ENCODE peak calls at places on chromosome 15, in ten cellular contexts. One of them, this sample, is unnamed. For H3K4me1, the result is how much of the 10 kb centered on the place peaks cover.

GRCh38 chr15:99123706-99124451 is 19.0 kb downstream of the SYNM start:
- DNase-seq in A673: peak
- DNase-seq in right atrium auricular region: peak
- DNase-seq in neural progenitor cell: peak
- DNase-seq in lung: peak
- DNase-seq in GM23338: peak
- DNase-seq in lower lobe of right lung: peak
- DNase-seq in PC-3: peak
- DNase-seq in K562: no peak
- DNase-seq in Panc1: no peak
- DNase-seq in this sample: peak

GRCh38 chr15:63640146-63640545 is 43.0 kb downstream of the FBXL22 start:
- DNase-seq in lower lobe of right lung: no peak
- DNase-seq in right atrium auricular region: no peak
- DNase-seq in lung: no peak
- DNase-seq in A673: no peak
- DNase-seq in Panc1: no peak
- DNase-seq in PC-3: no peak
- DNase-seq in K562: no peak
- DNase-seq in GM23338: no peak
- DNase-seq in neural progenitor cell: no peak
- DNase-seq in this sample: no peak

GRCh38 chr15:60408438-60409105 is 10.8 kb upstream of the ANXA2 start:
- DNase-seq in GM23338: no peak
- DNase-seq in Panc1: no peak
- DNase-seq in lower lobe of right lung: no peak
- DNase-seq in right atrium auricular region: no peak
- DNase-seq in PC-3: peak
- DNase-seq in neural progenitor cell: no peak
- DNase-seq in lung: no peak
- DNase-seq in A673: peak
- DNase-seq in K562: no peak
- DNase-seq in this sample: peak

GRCh38 chr15:66882251-66883020 is 180.4 kb downstream of the SMAD6 start:
- DNase-seq in GM23338: no peak
- DNase-seq in PC-3: peak
- DNase-seq in Panc1: no peak
- DNase-seq in right atrium auricular region: peak
- DNase-seq in neural progenitor cell: no peak
- DNase-seq in lower lobe of right lung: no peak
- DNase-seq in K562: no peak
- DNase-seq in lung: peak
- DNase-seq in A673: no peak
- DNase-seq in this sample: no peak

GRCh38 chr15:75232826-75233503 is 25.2 kb upstream of the GOLGA6C start:
- DNase-seq in lung: no peak
- DNase-seq in K562: no peak
- DNase-seq in GM23338: no peak
- DNase-seq in A673: no peak
- DNase-seq in neural progenitor cell: no peak
- DNase-seq in lower lobe of right lung: no peak
- DNase-seq in right atrium auricular region: no peak
- DNase-seq in Panc1: no peak
- DNase-seq in PC-3: no peak
- DNase-seq in this sample: no peak

GRCh38 chr15:94327356-94327936 is 96.1 kb downstream of the MCTP2 start:
- DNase-seq in K562: peak
- DNase-seq in neural progenitor cell: peak
- DNase-seq in lower lobe of right lung: no peak
- DNase-seq in lung: no peak
- DNase-seq in GM23338: peak
- DNase-seq in right atrium auricular region: no peak
- DNase-seq in Panc1: peak
- DNase-seq in A673: peak
- DNase-seq in PC-3: peak
- DNase-seq in this sample: peak

GRCh38 chr15:87263844-87264243 is 992.7 kb downstream of the NTRK3 start:
- DNase-seq in lung: no peak
- DNase-seq in lower lobe of right lung: no peak
- DNase-seq in Panc1: no peak
- DNase-seq in PC-3: no peak
- DNase-seq in right atrium auricular region: no peak
- DNase-seq in neural progenitor cell: no peak
- DNase-seq in A673: no peak
- DNase-seq in GM23338: no peak
- DNase-seq in K562: no peak
- DNase-seq in this sample: no peak

GRCh38 chr15:96551196-96551595 is 220.7 kb downstream of the NR2F2 start:
- DNase-seq in neural progenitor cell: no peak
- DNase-seq in Panc1: no peak
- DNase-seq in lower lobe of right lung: no peak
- DNase-seq in lung: no peak
- DNase-seq in PC-3: no peak
- DNase-seq in K562: no peak
- DNase-seq in right atrium auricular region: no peak
- DNase-seq in A673: no peak
- DNase-seq in GM23338: no peak
- DNase-seq in this sample: no peak

GRCh38 chr15:65008989-65009388 is 19.3 kb upstream of the SPG21 start:
- DNase-seq in Panc1: no peak
- DNase-seq in PC-3: no peak
- DNase-seq in K562: no peak
- DNase-seq in lung: no peak
- DNase-seq in A673: no peak
- DNase-seq in lower lobe of right lung: no peak
- DNase-seq in right atrium auricular region: no peak
- DNase-seq in GM23338: peak
- DNase-seq in neural progenitor cell: no peak
- DNase-seq in this sample: no peak

GRCh38 chr15:76108021-76108723 is 48.4 kb downstream of the TMEM266 start:
- DNase-seq in A673: no peak
- DNase-seq in lower lobe of right lung: no peak
- DNase-seq in PC-3: no peak
- DNase-seq in K562: no peak
- DNase-seq in Panc1: no peak
- DNase-seq in neural progenitor cell: peak
- DNase-seq in lung: no peak
- DNase-seq in GM23338: peak
- DNase-seq in right atrium auricular region: no peak
- DNase-seq in this sample: no peak

GRCh38 chr15:66504563-66505429 is at the start of the genes RPL4 and ZWILCH:
- DNase-seq in A673: peak
- DNase-seq in K562: peak
- DNase-seq in Panc1: peak
- DNase-seq in GM23338: peak
- DNase-seq in lung: peak
- DNase-seq in right atrium auricular region: peak
- DNase-seq in neural progenitor cell: peak
- DNase-seq in lower lobe of right lung: peak
- DNase-seq in PC-3: peak
- DNase-seq in this sample: peak

GRCh38 chr15:38042707-38043445 is 108.4 kb downstream of the TMCO5A start:
- DNase-seq in right atrium auricular region: no peak
- DNase-seq in A673: no peak
- DNase-seq in neural progenitor cell: no peak
- DNase-seq in GM23338: no peak
- DNase-seq in K562: no peak
- DNase-seq in PC-3: no peak
- DNase-seq in lung: no peak
- DNase-seq in Panc1: no peak
- DNase-seq in lower lobe of right lung: no peak
- DNase-seq in this sample: peak

GRCh38 chr15:88841201-88841600 is 38.0 kb downstream of the ACAN start:
- DNase-seq in K562: no peak
- DNase-seq in Panc1: no peak
- DNase-seq in neural progenitor cell: no peak
- DNase-seq in PC-3: no peak
- DNase-seq in right atrium auricular region: no peak
- DNase-seq in lung: no peak
- DNase-seq in lower lobe of right lung: no peak
- DNase-seq in GM23338: no peak
- DNase-seq in A673: no peak
- DNase-seq in this sample: no peak

GRCh38 chr15:81894069-81894468 is 151.7 kb downstream of the MEX3B start:
- DNase-seq in A673: no peak
- DNase-seq in K562: no peak
- DNase-seq in PC-3: no peak
- DNase-seq in GM23338: no peak
- DNase-seq in Panc1: no peak
- DNase-seq in lung: no peak
- DNase-seq in right atrium auricular region: no peak
- DNase-seq in lower lobe of right lung: no peak
- DNase-seq in neural progenitor cell: no peak
- DNase-seq in this sample: no peak

GRCh38 chr15:71153823-71154524 is 38.7 kb downstream of the THSD4 start:
- DNase-seq in K562: no peak
- DNase-seq in lung: no peak
- DNase-seq in right atrium auricular region: no peak
- DNase-seq in Panc1: no peak
- DNase-seq in neural progenitor cell: peak
- DNase-seq in PC-3: peak
- DNase-seq in GM23338: no peak
- DNase-seq in lower lobe of right lung: no peak
- DNase-seq in A673: peak
- DNase-seq in this sample: peak

GRCh38 chr15:62866366-62866765 is 176.2 kb upstream of the TPM1 start:
- DNase-seq in neural progenitor cell: no peak
- DNase-seq in Panc1: no peak
- DNase-seq in GM23338: no peak
- DNase-seq in lower lobe of right lung: no peak
- DNase-seq in K562: no peak
- DNase-seq in lung: no peak
- DNase-seq in right atrium auricular region: no peak
- DNase-seq in PC-3: no peak
- DNase-seq in A673: no peak
- DNase-seq in this sample: no peak

GRCh38 chr15:40334941-40335795 is 5.6 kb downstream of the CCDC9B start:
- DNase-seq in K562: no peak
- DNase-seq in A673: no peak
- DNase-seq in lower lobe of right lung: peak
- DNase-seq in neural progenitor cell: no peak
- DNase-seq in Panc1: no peak
- DNase-seq in right atrium auricular region: no peak
- DNase-seq in PC-3: no peak
- DNase-seq in GM23338: no peak
- DNase-seq in lung: peak
- DNase-seq in this sample: no peak
- H3K27ac ChIP-seq in K562: no peak
- H3K27ac ChIP-seq in A673: peak
- H3K27ac ChIP-seq in lower lobe of right lung: peak
- H3K27ac ChIP-seq in neural progenitor cell: no peak
- H3K27ac ChIP-seq in Panc1: no peak
- H3K27ac ChIP-seq in right atrium auricular region: peak
- H3K27ac ChIP-seq in PC-3: no peak
- H3K27ac ChIP-seq in GM23338: no peak
- H3K27ac ChIP-seq in lung: peak
- H3K27ac ChIP-seq in this sample: no peak

GRCh38 chr15:90036343-90036742 is 35.2 kb downstream of the ZNF710 start:
- DNase-seq in lower lobe of right lung: no peak
- DNase-seq in GM23338: no peak
- DNase-seq in PC-3: no peak
- DNase-seq in K562: no peak
- DNase-seq in Panc1: no peak
- DNase-seq in neural progenitor cell: peak
- DNase-seq in right atrium auricular region: no peak
- DNase-seq in A673: no peak
- DNase-seq in lung: no peak
- DNase-seq in this sample: no peak
- H3K4me1 ChIP-seq in lower lobe of right lung: half or more
- H3K4me1 ChIP-seq in GM23338: under half
- H3K4me1 ChIP-seq in PC-3: under half
- H3K4me1 ChIP-seq in K562: under half
- H3K4me1 ChIP-seq in Panc1: under half
- H3K4me1 ChIP-seq in neural progenitor cell: half or more
- H3K4me1 ChIP-seq in right atrium auricular region: under half
- H3K4me1 ChIP-seq in A673: under half
- H3K4me1 ChIP-seq in lung: under half
- H3K4me1 ChIP-seq in this sample: under half

DNA sequence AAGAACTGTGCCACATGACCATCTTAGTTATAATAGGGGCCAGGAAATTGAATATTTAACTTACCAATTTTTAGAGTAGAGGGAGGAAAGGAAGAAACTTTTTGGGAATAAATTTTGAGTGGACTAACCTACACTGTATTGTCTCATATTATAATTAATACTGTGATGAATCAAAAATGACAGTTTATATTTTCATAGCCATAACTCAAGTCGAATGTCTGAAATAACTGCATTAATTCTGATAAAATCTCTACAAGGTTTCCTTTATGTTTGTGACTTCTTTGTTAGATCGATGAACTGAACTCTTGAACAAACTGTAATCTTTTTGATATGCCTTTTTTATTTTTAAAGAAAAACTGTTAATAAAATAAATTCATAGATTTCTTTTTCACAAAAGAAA is 132.8 kb upstream of the DPH6 start:
- DNase-seq in PC-3: no peak
- DNase-seq in K562: no peak
- DNase-seq in neural progenitor cell: no peak
- DNase-seq in right atrium auricular region: no peak
- DNase-seq in Panc1: no peak
- DNase-seq in lung: no peak
- DNase-seq in GM23338: no peak
- DNase-seq in A673: no peak
- DNase-seq in lower lobe of right lung: no peak
- DNase-seq in this sample: no peak
- TF ChIP-seq CTCF in PC-3: no peak
- TF ChIP-seq CTCF in K562: no peak
- TF ChIP-seq CTCF in neural progenitor cell: no peak
- TF ChIP-seq CTCF in right atrium auricular region: no peak
- TF ChIP-seq CTCF in Panc1: no peak
- TF ChIP-seq CTCF in lung: no peak
- TF ChIP-seq CTCF in GM23338: no peak
- TF ChIP-seq CTCF in A673: no peak
- TF ChIP-seq CTCF in lower lobe of right lung: no peak
- TF ChIP-seq CTCF in this sample: no peak

DNA sequence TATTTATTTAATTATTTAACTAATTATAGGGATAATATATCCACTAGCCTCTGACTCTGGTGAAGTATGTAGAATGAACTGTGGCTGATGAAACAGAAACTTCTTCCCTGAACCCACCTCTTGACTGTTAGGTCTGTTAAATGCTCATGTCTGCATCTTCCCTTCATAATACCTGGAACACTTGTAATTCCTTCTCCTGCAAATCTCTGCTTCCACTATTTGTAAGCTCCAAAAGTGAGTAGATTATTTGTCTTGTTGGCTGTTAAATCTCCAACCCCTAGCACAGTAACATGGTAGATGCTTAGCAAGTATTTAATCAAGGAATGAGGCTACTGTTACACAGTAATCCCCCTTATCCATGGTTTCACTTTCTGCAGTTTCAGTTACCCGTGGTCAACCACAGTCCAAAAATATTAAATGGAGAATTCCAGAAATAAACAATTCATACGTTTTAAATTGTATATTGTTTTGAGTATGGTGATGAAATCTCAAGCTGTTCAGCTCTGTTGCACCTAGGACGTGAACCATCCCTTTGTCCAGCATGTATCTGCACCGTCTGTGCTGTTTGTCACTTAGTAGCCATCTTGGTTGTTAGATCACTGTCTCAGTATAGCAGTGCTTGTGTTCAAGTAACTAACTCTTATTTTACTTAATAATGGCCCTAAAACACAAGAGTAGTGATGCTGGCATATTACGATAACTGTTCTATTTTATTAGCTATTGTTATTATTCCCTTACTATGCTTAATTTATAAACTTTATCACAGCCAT is 5.7 kb downstream of the TTBK2 start:
- DNase-seq in neural progenitor cell: no peak
- DNase-seq in PC-3: no peak
- DNase-seq in A673: no peak
- DNase-seq in K562: no peak
- DNase-seq in lung: no peak
- DNase-seq in right atrium auricular region: no peak
- DNase-seq in GM23338: no peak
- DNase-seq in Panc1: no peak
- DNase-seq in lower lobe of right lung: no peak
- DNase-seq in this sample: no peak
- H3K27ac ChIP-seq in neural progenitor cell: no peak
- H3K27ac ChIP-seq in PC-3: no peak
- H3K27ac ChIP-seq in A673: no peak
- H3K27ac ChIP-seq in K562: peak
- H3K27ac ChIP-seq in lung: no peak
- H3K27ac ChIP-seq in right atrium auricular region: no peak
- H3K27ac ChIP-seq in GM23338: no peak
- H3K27ac ChIP-seq in Panc1: peak
- H3K27ac ChIP-seq in lower lobe of right lung: no peak
- H3K27ac ChIP-seq in this sample: no peak